ENCODE peak calls at places on chromosomes 13 and 19, in four cellular contexts. One of them, this sample, is unnamed. For H3K36me3 and H3K4me1, the result is how much of the 10 kb centered on the place peaks cover.

GRCh38 chr13:47932953-47933687 is 68.0 kb downstream of the SUCLA2 start:
- DNase-seq in IMR-90: no peak
- DNase-seq in ovary: no peak
- DNase-seq in GM12878: no peak
- DNase-seq in this sample: no peak

GRCh38 chr19:8403820-8404109 is 9.3 kb upstream of the MARCHF2 start:
- DNase-seq in IMR-90: no peak
- DNase-seq in ovary: no peak
- DNase-seq in GM12878: no peak
- DNase-seq in this sample: no peak

GRCh38 chr19:34274284-34274826 is 20.0 kb downstream of the GARRE1 start:
- DNase-seq in IMR-90: peak
- DNase-seq in ovary: no peak
- DNase-seq in GM12878: no peak
- DNase-seq in this sample: no peak

GRCh38 chr13:35255241-35255640 is 221.2 kb downstream of the MAB21L1 start:
- DNase-seq in IMR-90: no peak
- DNase-seq in ovary: no peak
- DNase-seq in GM12878: no peak
- DNase-seq in this sample: no peak

GRCh38 chr19:12580180-12580694 is 29.0 kb upstream of the ZNF564 start:
- DNase-seq in IMR-90: peak
- DNase-seq in ovary: no peak
- DNase-seq in GM12878: no peak
- DNase-seq in this sample: no peak

GRCh38 chr19:2494447-2495129 is 18.7 kb downstream of the GADD45B start:
- DNase-seq in IMR-90: peak
- DNase-seq in ovary: peak
- DNase-seq in GM12878: no peak
- DNase-seq in this sample: peak

GRCh38 chr13:74450525-74450845 is 316.3 kb upstream of the KLF12 start:
- DNase-seq in IMR-90: no peak
- DNase-seq in ovary: no peak
- DNase-seq in GM12878: no peak
- DNase-seq in this sample: no peak

GRCh38 chr19:55508120-55508519 is 19.9 kb downstream of the SSC5D start:
- DNase-seq in IMR-90: no peak
- DNase-seq in ovary: no peak
- DNase-seq in GM12878: no peak
- DNase-seq in this sample: no peak

GRCh38 chr13:48220592-48221300 is 12.3 kb upstream of the ITM2B start:
- DNase-seq in IMR-90: no peak
- DNase-seq in ovary: peak
- DNase-seq in GM12878: no peak
- DNase-seq in this sample: no peak

GRCh38 chr13:51257187-51257586 is 35.0 kb downstream of the FAM124A start:
- DNase-seq in IMR-90: no peak
- DNase-seq in ovary: no peak
- DNase-seq in GM12878: no peak
- DNase-seq in this sample: no peak

GRCh38 chr13:51840917-51841316 is 4.1 kb downstream of the TMEM272 start:
- DNase-seq in IMR-90: no peak
- DNase-seq in ovary: no peak
- DNase-seq in GM12878: no peak
- DNase-seq in this sample: no peak

GRCh38 chr13:64180756-64181155 is 2765.1 kb upstream of the PCDH20 start:
- DNase-seq in IMR-90: no peak
- DNase-seq in ovary: no peak
- DNase-seq in GM12878: no peak
- DNase-seq in this sample: no peak
- H3K36me3 ChIP-seq in IMR-90: under half
- H3K36me3 ChIP-seq in ovary: under half
- H3K36me3 ChIP-seq in GM12878: under half
- H3K36me3 ChIP-seq in this sample: under half

GRCh38 chr19:18426416-18426767 is 7.2 kb downstream of the SSBP4 start:
- DNase-seq in IMR-90: no peak
- DNase-seq in ovary: no peak
- DNase-seq in GM12878: no peak
- DNase-seq in this sample: no peak
- H3K4me1 ChIP-seq in IMR-90: under half
- H3K4me1 ChIP-seq in ovary: under half
- H3K4me1 ChIP-seq in GM12878: under half
- H3K4me1 ChIP-seq in this sample: under half

GRCh38 chr13:112727581-112727980 is 37.7 kb downstream of the ATP11A start:
- DNase-seq in IMR-90: no peak
- DNase-seq in ovary: no peak
- DNase-seq in GM12878: no peak
- DNase-seq in this sample: no peak

GRCh38 chr13:112723771-112724170 is 33.9 kb downstream of the ATP11A start:
- DNase-seq in IMR-90: no peak
- DNase-seq in ovary: peak
- DNase-seq in GM12878: no peak
- DNase-seq in this sample: no peak

GRCh38 chr13:112724788-112725345 is 35.0 kb downstream of the ATP11A start:
- DNase-seq in IMR-90: no peak
- DNase-seq in ovary: peak
- DNase-seq in GM12878: no peak
- DNase-seq in this sample: no peak

GRCh38 chr13:112726018-112726767 is 36.4 kb downstream of the ATP11A start:
- DNase-seq in IMR-90: no peak
- DNase-seq in ovary: no peak
- DNase-seq in GM12878: no peak
- DNase-seq in this sample: no peak

DNA sequence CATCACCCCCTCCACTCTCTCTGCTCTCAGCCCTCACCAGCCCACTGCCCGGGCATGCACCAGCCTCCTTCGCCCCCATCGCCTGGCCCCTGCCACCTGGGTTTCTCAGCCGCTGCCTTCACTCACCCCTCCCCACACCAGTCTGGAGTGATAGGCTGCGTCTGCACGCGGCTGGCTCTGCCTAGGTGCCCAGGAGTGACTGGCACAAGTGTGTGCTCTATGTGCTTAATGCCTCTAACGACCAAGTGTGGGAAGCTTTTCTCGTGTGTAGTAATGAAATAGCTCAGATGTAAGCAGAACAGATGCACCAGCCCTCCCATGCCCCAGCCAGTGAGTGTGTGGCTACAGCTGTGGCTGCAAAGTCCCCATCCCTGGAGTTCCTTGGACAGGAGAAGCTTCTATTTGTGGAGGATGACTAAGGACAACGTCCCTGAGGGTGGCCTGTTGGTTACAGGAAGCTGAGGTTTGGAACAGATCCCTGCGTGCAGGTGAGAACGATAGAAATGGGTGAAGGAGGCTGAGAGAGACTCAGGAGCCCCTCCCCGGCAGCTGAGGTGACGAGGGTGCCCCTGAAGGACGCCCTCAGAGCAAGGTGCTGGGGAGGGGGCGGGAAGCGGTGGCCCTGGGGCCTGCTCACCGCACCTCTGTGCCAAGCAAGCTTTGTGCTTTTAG is 35.6 kb downstream of the ATP11A start:
- DNase-seq in IMR-90: peak
- DNase-seq in ovary: peak
- DNase-seq in GM12878: peak
- DNase-seq in this sample: no peak
- TF ChIP-seq POLR2A in IMR-90: no peak
- TF ChIP-seq POLR2A in ovary: no peak
- TF ChIP-seq POLR2A in GM12878: no peak
- TF ChIP-seq POLR2A in this sample: no peak

GRCh38 chr19:5062799-5063198 is 93.9 kb downstream of the KDM4B start:
- DNase-seq in IMR-90: no peak
- DNase-seq in ovary: no peak
- DNase-seq in GM12878: no peak
- DNase-seq in this sample: no peak
- H3K36me3 ChIP-seq in IMR-90: half or more
- H3K36me3 ChIP-seq in ovary: under half
- H3K36me3 ChIP-seq in GM12878: under half
- H3K36me3 ChIP-seq in this sample: under half

This sample was measured in uterus.